ENCODE peak calls at places on chromosomes 6 and 20, in eight cellular contexts. L is EL, D is memory B cell, B is AML-193, T is ELF-1, N is mesothelial cell of epicardium, H is transverse colon, Z is ELR. Y is an unnamed sample.

GRCh38 chr6:27753668-27754407 is 158.4 kb downstream of the OR2B2 start:
- DNase-seq in L (peak), D (peak), B (peak), T (peak), N (peak), H (peak), Z (peak), Y (peak)

GRCh38 chr6:137659871-137660270 is 165.7 kb upstream of the OLIG3 start:
- DNase-seq in L (no peak), D (no peak), B (no peak), T (no peak), N (no peak), H (no peak), Z (no peak), Y (no peak)

GRCh38 chr6:116530436-116530835 is 15.0 kb downstream of the TRAPPC3L start:
- DNase-seq in L (no peak), D (no peak), B (no peak), T (no peak), N (no peak), H (no peak), Z (no peak), Y (no peak)

GRCh38 chr20:5835870-5836269 is 85.7 kb downstream of the SHLD1 start:
- DNase-seq in L (no peak), D (no peak), B (no peak), T (no peak), N (no peak), H (no peak), Z (peak), Y (no peak)

GRCh38 chr6:106156413-106156812 is 70.3 kb downstream of the PRDM1 start:
- DNase-seq in L (no peak), D (no peak), B (no peak), T (no peak), N (no peak), H (no peak), Z (no peak), Y (no peak)

GRCh38 chr20:44115762-44116644 is 71.0 kb downstream of the JPH2 start:
- DNase-seq in L (no peak), D (no peak), B (no peak), T (no peak), N (no peak), H (no peak), Z (no peak), Y (no peak)

GRCh38 chr6:167154291-167154690 is 3.5 kb downstream of the GPR31 start:
- DNase-seq in L (no peak), D (no peak), B (no peak), T (no peak), N (no peak), H (no peak), Z (no peak), Y (no peak)

GRCh38 chr6:170232186-170233002 is 58.5 kb downstream of the DLL1 start:
- DNase-seq in L (no peak), D (no peak), B (no peak), T (no peak), N (no peak), H (no peak), Z (peak), Y (no peak)

GRCh38 chr6:93248591-93248990 is 170.8 kb downstream of the EPHA7 start:
- DNase-seq in L (no peak), D (no peak), B (no peak), T (no peak), N (no peak), H (no peak), Z (no peak), Y (no peak)

GRCh38 chr6:129691709-129692108 is 18.3 kb downstream of the ARHGAP18 start:
- DNase-seq in L (no peak), D (no peak), B (no peak), T (peak), N (no peak), H (no peak), Z (no peak), Y (no peak)

GRCh38 chr6:128997880-128998279 is 114.9 kb downstream of the LAMA2 start:
- DNase-seq in L (no peak), D (no peak), B (no peak), T (no peak), N (no peak), H (no peak), Z (no peak), Y (no peak)

GRCh38 chr6:23176883-23177282 is 607.5 kb downstream of the HDGFL1 start:
- DNase-seq in L (peak), D (no peak), B (no peak), T (no peak), N (no peak), H (no peak), Z (peak), Y (no peak)

GRCh38 chr6:112258636-112259336 is 4.4 kb upstream of the LAMA4 start:
- DNase-seq in L (peak), D (no peak), B (no peak), T (no peak), N (no peak), H (no peak), Z (peak), Y (no peak)

GRCh38 chr6:163149535-163149848 is 265.0 kb upstream of the QKI start:
- DNase-seq in L (no peak), D (no peak), B (no peak), T (no peak), N (no peak), H (no peak), Z (no peak), Y (no peak)

GRCh38 chr6:41836022-41836659 is 48.6 kb downstream of the TOMM6 start:
- DNase-seq in L (no peak), D (no peak), B (no peak), T (no peak), N (no peak), H (no peak), Z (no peak), Y (no peak)

GRCh38 chr6:34145161-34146020 is 496 bp downstream of the GRM4 start:
- DNase-seq in L (peak), D (no peak), B (no peak), T (peak), N (peak), H (no peak), Z (peak), Y (no peak)

GRCh38 chr20:23050847-23051627 is 1.6 kb upstream of the THBD start:
- DNase-seq in L (peak), D (no peak), B (peak), T (peak), N (no peak), H (peak), Z (peak), Y (peak)

GRCh38 chr6:167441653-167442644 is 117.1 kb downstream of the TTLL2 start:
- DNase-seq in L (no peak), D (no peak), B (no peak), T (peak), N (no peak), H (no peak), Z (no peak), Y (no peak)

GRCh38 chr6:29694637-29695036 is 13.7 kb upstream of the ZFP57 start:
- DNase-seq in L (no peak), D (no peak), B (no peak), T (no peak), N (no peak), H (no peak), Z (no peak), Y (no peak)

GRCh38 chr6:170293411-170293844 is 2.5 kb upstream of the DLL1 start:
- DNase-seq in L (no peak), D (no peak), B (no peak), T (no peak), N (no peak), H (no peak), Z (no peak), Y (no peak)

GRCh38 chr20:19495905-19496703 is 262.0 kb upstream of the RIN2 start:
- DNase-seq in L (peak), D (no peak), B (no peak), T (no peak), N (no peak), H (no peak), Z (peak), Y (no peak)

GRCh38 chr20:42097741-42098140 is 479.6 kb upstream of the CHD6 start:
- DNase-seq in L (no peak), D (no peak), B (no peak), T (no peak), N (no peak), H (no peak), Z (no peak), Y (no peak)

GRCh38 chr20:51014797-51015722 is 7.8 kb downstream of the KCNG1 start:
- DNase-seq in L (peak), D (no peak), B (peak), T (peak), N (no peak), H (peak), Z (peak), Y (peak)

GRCh38 chr6:130928993-130929678 is 101.9 kb downstream of the SMLR1 start:
- DNase-seq in L (peak), D (no peak), B (no peak), T (no peak), N (no peak), H (no peak), Z (peak), Y (no peak)